ENCODE peak calls at places on chromosomes 7 and 10, in nine cellular contexts. T is left ventricle myocardium superior, X is left colon, Y is activated T-cell treated with anti-CD3 and anti-CD28 coated beads for 48 hours, Q is ovary, K is AG08396, N is NCI-H774, H is non-pigmented ciliary epithelial cell, A is mucosa of gallbladder. D is an unnamed sample.

GRCh38 chr10:35789996-35790395 is 147.9 kb upstream of the FZD8 start:
- DNase-seq in K (no peak), Y (no peak), A (no peak), X (no peak), T (no peak), H (no peak), Q (no peak), N (no peak), D (no peak)

GRCh38 chr10:86663576-86664369 is 4.5 kb upstream of the LDB3 start:
- DNase-seq in X (no peak), A (no peak), K (no peak), H (no peak), T (peak), Y (no peak), N (no peak), Q (no peak), D (no peak)

GRCh38 chr7:154425326-154425725 is 373.1 kb downstream of the DPP6 start:
- DNase-seq in X (no peak), Q (no peak), K (no peak), N (no peak), T (no peak), H (no peak), Y (no peak), A (no peak), D (no peak)

GRCh38 chr10:91694170-91694794 is 61.4 kb upstream of the PPP1R3C start:
- DNase-seq in A (peak), K (peak), Q (no peak), N (no peak), T (no peak), X (no peak), Y (no peak), H (no peak), D (no peak)

GRCh38 chr7:53110425-53110824 is 75.0 kb downstream of the POM121L12 start:
- DNase-seq in N (no peak), Y (no peak), A (no peak), T (no peak), K (no peak), X (no peak), Q (no peak), H (no peak), D (no peak)

GRCh38 chr10:78859266-78859665 is 209.5 kb upstream of the ZMIZ1 start:
- DNase-seq in Q (no peak), Y (no peak), A (no peak), H (no peak), K (no peak), T (no peak), N (no peak), X (no peak), D (no peak)

GRCh38 chr7:92403760-92404074 is 43.6 kb upstream of the GATAD1 start:
- DNase-seq in T (no peak), A (no peak), Q (no peak), H (no peak), K (no peak), N (no peak), X (no peak), Y (no peak), D (no peak)

GRCh38 chr10:112985701-112986510 is 35.9 kb downstream of the TCF7L2 start:
- DNase-seq in Q (no peak), H (no peak), Y (no peak), A (no peak), N (no peak), T (no peak), K (peak), X (no peak), D (no peak)

GRCh38 chr10:72315611-72316385 is 38.9 kb downstream of the DNAJB12 start:
- DNase-seq in H (no peak), T (peak), Y (no peak), Q (peak), X (peak), A (peak), N (no peak), K (no peak), D (peak)

GRCh38 chr10:46305430-46305808 is 18.6 kb downstream of the ANTXRL start:
- DNase-seq in A (no peak), K (no peak), N (no peak), H (no peak), T (no peak), Q (no peak), Y (no peak), X (peak), D (peak)

GRCh38 chr7:129947701-129948100 is 5.1 kb downstream of the UBE2H start:
- DNase-seq in T (no peak), A (no peak), K (no peak), N (no peak), Y (no peak), Q (no peak), X (no peak), H (no peak), D (no peak)

GRCh38 chr7:26188291-26188999 is 12.1 kb downstream of the HNRNPA2B1 start:
- DNase-seq in N (no peak), X (no peak), T (no peak), H (no peak), A (no peak), Q (no peak), K (no peak), Y (no peak), D (no peak)

GRCh38 chr10:12321641-12322040 is 27.7 kb upstream of the CAMK1D start:
- DNase-seq in Y (no peak), Q (no peak), K (no peak), N (no peak), X (no peak), A (no peak), T (no peak), H (no peak), D (no peak)

GRCh38 chr10:77715081-77715480 is 77.5 kb upstream of the KCNMA1 start:
- DNase-seq in A (no peak), Y (no peak), T (no peak), H (no peak), Q (no peak), N (no peak), X (no peak), K (no peak), D (no peak)

GRCh38 chr7:156827587-156828203 is 65.3 kb downstream of the LMBR1 start:
- DNase-seq in X (no peak), N (no peak), T (no peak), K (peak), Y (no peak), Q (no peak), A (no peak), H (no peak), D (no peak)

GRCh38 chr7:5694221-5694754 is 87.2 kb downstream of the RNF216 start:
- DNase-seq in T (no peak), N (no peak), K (peak), X (no peak), A (no peak), Y (no peak), Q (no peak), H (peak), D (no peak)

GRCh38 chr7:14376711-14377110 is 387.2 kb upstream of the ETV1 start:
- DNase-seq in X (no peak), T (no peak), A (no peak), Y (no peak), N (no peak), Q (no peak), K (no peak), H (no peak), D (no peak)

GRCh38 chr10:18959369-18959768 is 89.2 kb upstream of the MALRD1 start:
- DNase-seq in A (no peak), Q (no peak), Y (no peak), N (no peak), T (no peak), H (no peak), X (no peak), K (no peak), D (no peak)

GRCh38 chr10:43292745-43293676 is 26.1 kb upstream of the RASGEF1A start:
- DNase-seq in H (no peak), A (peak), Y (no peak), Q (peak), X (peak), K (peak), N (peak), T (peak), D (peak)

GRCh38 chr7:154984601-154985188 is 18.2 kb downstream of the PAXIP1 start:
- DNase-seq in A (no peak), N (no peak), Q (no peak), Y (no peak), K (no peak), T (no peak), H (no peak), X (no peak), D (no peak)

GRCh38 chr10:117441812-117442443 is 66.7 kb upstream of the PDZD8 start:
- DNase-seq in X (no peak), Q (no peak), Y (no peak), H (no peak), A (no peak), N (no peak), K (no peak), T (no peak), D (no peak)

GRCh38 chr10:130396044-130396443 is 259.9 kb downstream of the GLRX3 start:
- DNase-seq in Y (no peak), N (no peak), T (no peak), X (no peak), H (no peak), Q (no peak), A (no peak), K (no peak), D (peak)

GRCh38 chr7:105678811-105679495 is 97.7 kb upstream of the EFCAB10 start:
- DNase-seq in N (no peak), T (peak), A (peak), H (no peak), Q (peak), K (peak), X (peak), Y (no peak), D (peak)

GRCh38 chr7:65967361-65968155 is 14.5 kb downstream of the GUSB start:
- DNase-seq in T (no peak), Y (no peak), H (no peak), Q (no peak), K (no peak), X (no peak), A (no peak), N (no peak), D (no peak)

GRCh38 chr7:1025747-1026581 is 18.4 kb upstream of the GPR146 start:
- DNase-seq in A (no peak), N (peak), Q (no peak), X (no peak), Y (no peak), H (no peak), K (no peak), T (no peak), D (no peak)

GRCh38 chr7:32915041-32915536 is 23.5 kb upstream of the KBTBD2 start:
- DNase-seq in N (no peak), H (no peak), K (no peak), T (no peak), Y (no peak), A (no peak), X (no peak), Q (no peak), D (no peak)

GRCh38 chr10:77909755-77910375 is 16.7 kb downstream of the DLG5 start:
- DNase-seq in X (peak), Y (no peak), T (no peak), A (peak), K (peak), H (no peak), N (no peak), Q (peak), D (peak)

GRCh38 chr10:30834636-30835035 is 197.0 kb downstream of the ZNF438 start:
- DNase-seq in N (no peak), Y (no peak), Q (no peak), A (no peak), T (no peak), H (no peak), K (no peak), X (no peak), D (no peak)

GRCh38 chr10:124995605-124996004 is 53.7 kb downstream of the ZRANB1 start:
- DNase-seq in T (no peak), A (no peak), X (no peak), Q (peak), K (no peak), Y (no peak), N (no peak), H (no peak), D (peak)

GRCh38 chr7:5349437-5350173 is 66.9 kb downstream of the SLC29A4 start:
- DNase-seq in H (no peak), T (no peak), X (no peak), N (no peak), A (no peak), K (no peak), Y (no peak), Q (no peak), D (no peak)

GRCh38 chr10:46550795-46551700 is 5.4 kb downstream of the GPRIN2 start:
- DNase-seq in K (peak), N (no peak), A (peak), Q (peak), X (peak), T (no peak), H (no peak), Y (no peak), D (peak)

GRCh38 chr10:7184660-7185366 is 226.0 kb downstream of the SFMBT2 start:
- DNase-seq in X (no peak), Y (no peak), Q (no peak), T (no peak), A (no peak), H (no peak), K (no peak), N (no peak), D (no peak)

GRCh38 chr10:116688241-116688711 is 54.1 kb downstream of the HSPA12A start:
- DNase-seq in A (peak), H (no peak), Y (no peak), X (no peak), Q (peak), K (peak), T (peak), N (no peak), D (no peak)